ENCODE peak calls at places on chromosomes 7 and 10, in seven cellular contexts. M is fibroblast of lung, X is HCT116, D is PC-3, J is astrocyte, B is mammary epithelial cell, T is SK-N-SH. U is an unnamed sample. For H3K4me1, the result is how much of the 10 kb centered on the place peaks cover.

GRCh38 chr10:82084904-82085303 is 209.9 kb downstream of the NRG3 start:
- DNase-seq in J (no peak), D (no peak), X (no peak), M (no peak), B (no peak), T (no peak), U (peak)

GRCh38 chr10:126278846-126279245 is 109.4 kb downstream of the ADAM12 start:
- DNase-seq in D (no peak), M (peak), B (no peak), T (no peak), J (peak), X (no peak), U (no peak)

GRCh38 chr7:44320141-44320540 is 5.3 kb downstream of the CAMK2B start:
- DNase-seq in M (no peak), B (peak), J (no peak), D (peak), T (no peak), X (no peak), U (no peak)

GRCh38 chr10:101241840-101242707 is 12.8 kb upstream of the LBX1 start:
- DNase-seq in M (peak), D (no peak), X (no peak), J (no peak), T (no peak), B (no peak), U (no peak)

GRCh38 chr7:16129431-16130126 is 291.8 kb downstream of the CRPPA start:
- DNase-seq in B (peak), M (peak), J (peak), D (peak), T (no peak), X (peak), U (no peak)

GRCh38 chr10:58318346-58318745 is 16.5 kb upstream of the UBE2D1 start:
- DNase-seq in M (no peak), J (peak), B (no peak), D (no peak), T (no peak), X (no peak), U (no peak)

GRCh38 chr7:108189733-108190388 is 59.7 kb upstream of the LAMB4 start:
- DNase-seq in M (no peak), J (no peak), D (no peak), X (no peak), T (no peak), B (no peak), U (no peak)

GRCh38 chr10:79905322-79906314 is 43.3 kb downstream of the SFTPD start:
- DNase-seq in B (peak), T (no peak), X (no peak), D (peak), J (peak), M (peak), U (no peak)

GRCh38 chr7:74672343-74672915 is 14.9 kb downstream of the GTF2I start:
- DNase-seq in X (no peak), M (no peak), J (no peak), D (no peak), B (no peak), T (no peak), U (no peak)

GRCh38 chr10:127757033-127757432 is 20.0 kb downstream of the FOXI2 start:
- DNase-seq in X (peak), M (no peak), T (no peak), J (no peak), B (no peak), D (no peak), U (peak)

GRCh38 chr7:22255834-22256233 is 101.1 kb downstream of the RAPGEF5 start:
- DNase-seq in D (no peak), T (no peak), B (no peak), M (no peak), J (no peak), X (no peak), U (peak)

GRCh38 chr7:46468753-46469356 is 547.8 kb upstream of the IGFBP3 start:
- DNase-seq in J (peak), B (peak), X (peak), D (no peak), M (peak), T (peak), U (peak)

GRCh38 chr7:131197920-131198610 is 129.6 kb upstream of the MKLN1 start:
- DNase-seq in X (no peak), T (no peak), D (peak), B (peak), M (no peak), J (peak), U (no peak)

GRCh38 chr7:45065031-45065995 is 23.5 kb downstream of the NACAD start:
- DNase-seq in X (no peak), D (no peak), B (no peak), J (no peak), T (no peak), M (no peak), U (no peak)

GRCh38 chr10:69845574-69846251 is 44.0 kb downstream of the COL13A1 start:
- DNase-seq in J (no peak), D (peak), B (peak), X (no peak), M (no peak), T (peak), U (no peak)

GRCh38 chr7:27973625-27974024 is 207.0 kb downstream of the JAZF1 start:
- DNase-seq in D (no peak), J (no peak), T (no peak), X (no peak), B (no peak), M (no peak), U (no peak)

GRCh38 chr7:41451826-41452225 is 251.1 kb downstream of the INHBA start:
- DNase-seq in B (peak), T (no peak), X (no peak), J (peak), D (peak), M (peak), U (no peak)

GRCh38 chr10:130396044-130396443 is 259.9 kb downstream of the GLRX3 start:
- DNase-seq in T (no peak), M (no peak), J (no peak), D (no peak), X (no peak), B (no peak), U (peak)

GRCh38 chr7:99035723-99036530 is 108.0 kb downstream of the SMURF1 start:
- DNase-seq in D (no peak), T (no peak), B (no peak), J (no peak), X (no peak), M (no peak), U (no peak)
- H3K4me1 ChIP-seq in D (under half), T (under half), B (under half), J (under half), X (under half), M (under half), U (under half)

DNA sequence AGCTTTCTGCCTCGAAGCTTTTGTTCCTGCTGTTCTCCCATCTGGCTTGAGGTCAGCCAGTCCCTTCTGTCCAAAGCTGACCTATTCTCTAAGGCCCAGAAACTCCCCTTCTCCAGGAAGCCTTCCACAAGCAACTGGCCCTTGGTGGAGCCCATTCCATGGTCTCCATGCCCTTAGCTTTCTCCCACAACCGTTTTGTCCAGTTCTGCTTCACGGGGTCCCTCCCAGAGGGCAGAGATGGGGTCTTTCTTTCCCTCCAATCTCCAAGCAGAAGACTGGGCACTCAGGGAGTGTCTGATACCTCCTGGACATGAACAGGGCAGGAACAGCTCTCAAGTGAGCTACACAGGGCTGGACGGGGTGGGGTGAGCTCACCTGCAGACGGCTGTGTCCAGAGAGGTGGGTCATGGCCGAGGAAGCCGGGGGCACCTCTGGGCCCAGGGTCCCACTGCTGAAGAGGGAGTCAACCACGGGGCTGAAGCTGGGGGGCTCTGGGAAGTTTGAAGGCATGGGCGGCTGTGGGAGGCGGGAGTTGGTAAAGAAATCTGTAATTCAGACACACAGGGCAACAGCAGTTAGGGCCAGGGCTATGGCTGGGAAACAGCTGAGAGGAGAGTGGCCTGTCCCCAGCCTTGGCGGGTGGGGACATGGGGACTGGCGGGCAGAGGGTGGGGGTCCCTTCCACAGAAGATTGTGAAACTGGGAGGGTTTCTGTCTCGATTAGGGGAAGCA is 20.9 kb upstream of the TBL2 start:
- DNase-seq in X (no peak), D (no peak), B (no peak), T (no peak), M (no peak), J (no peak), U (no peak)
- H3K9ac ChIP-seq in X (no peak), D (no peak), B (no peak), T (no peak), M (no peak), J (no peak), U (no peak)

GRCh38 chr7:136870799-136871487 is 2.5 kb downstream of the CHRM2 start:
- DNase-seq in T (peak), M (no peak), B (no peak), J (peak), D (no peak), X (no peak), U (peak)
- TF ChIP-seq CTCF in T (no peak), M (peak), B (no peak), J (no peak), D (no peak), X (no peak), U (no peak)

GRCh38 chr7:97271619-97272018 is 154.1 kb downstream of the SDHAF3 start:
- DNase-seq in B (no peak), J (no peak), X (no peak), D (no peak), T (no peak), M (no peak), U (no peak)

GRCh38 chr7:97275475-97275874 is 158.0 kb downstream of the SDHAF3 start:
- DNase-seq in X (no peak), J (no peak), B (no peak), M (no peak), T (no peak), D (no peak), U (no peak)

GRCh38 chr7:97270280-97270679 is 152.8 kb downstream of the SDHAF3 start:
- DNase-seq in T (no peak), J (no peak), X (no peak), M (no peak), B (no peak), D (no peak), U (no peak)

GRCh38 chr7:97269741-97270140 is 152.2 kb downstream of the SDHAF3 start:
- DNase-seq in M (no peak), T (no peak), D (no peak), J (no peak), B (no peak), X (no peak), U (no peak)

GRCh38 chr7:97272237-97272975 is 154.9 kb downstream of the SDHAF3 start:
- DNase-seq in T (no peak), J (no peak), X (no peak), B (no peak), M (no peak), D (no peak), U (no peak)
- H3K4me1 ChIP-seq in T (under half), J (under half), X (under half), B (under half), M (under half), D (under half), U (under half)

GRCh38 chr7:70134029-70134445 is 535.8 kb downstream of the AUTS2 start:
- DNase-seq in M (no peak), D (no peak), J (peak), B (no peak), X (no peak), T (peak), U (no peak)
- H3K9ac ChIP-seq in M (no peak), D (no peak), J (no peak), B (no peak), X (no peak), T (no peak), U (no peak)

GRCh38 chr10:84743483-84743882 is 415.1 kb downstream of the CCSER2 start:
- DNase-seq in T (no peak), B (no peak), J (no peak), M (no peak), D (peak), X (peak), U (no peak)
- TF ChIP-seq CTCF in T (peak), B (peak), J (peak), M (no peak), D (peak), X (peak), U (peak)

GRCh38 chr7:128947854-128948253 is 10.1 kb downstream of the IRF5 start:
- DNase-seq in M (no peak), B (no peak), J (no peak), T (peak), D (peak), X (no peak), U (no peak)
- H3K4me1 ChIP-seq in M (under half), B (under half), J (under half), T (under half), D (under half), X (under half), U (under half)

GRCh38 chr7:37392673-37393017 is 56.0 kb downstream of the ELMO1 start:
- DNase-seq in X (no peak), M (no peak), D (no peak), T (no peak), J (no peak), B (no peak), U (peak)
- H3K9ac ChIP-seq in X (no peak), M (no peak), D (no peak), T (no peak), J (no peak), B (no peak), U (no peak)

U was measured in endodermal cell.